ENCODE peak calls at places on chromosomes 3 and 15, in eight cellular contexts. H is PC-3, G is HCT116, B is dermis microvascular lymphatic vessel endothelial cell, M is fibroblast of mammary gland, O is smooth muscle cell of the brain vasculature, T is cerebellum, P is Kasumi-1. N is an unnamed sample.
A peak's percentile ranks its signal among the peaks of the same experiment; 100 is the strongest.

GRCh38 chr3:58404396-58404795 is 29.2 kb downstream of the PDHB start:
- DNase-seq in H (peak; percentile 88), G (no peak), B (no peak), M (peak; percentile 87), O (no peak), T (no peak), P (no peak), N (peak; percentile 65)

GRCh38 chr15:75720787-75721461 is 8.3 kb upstream of the CSPG4 start:
- DNase-seq in H (peak; percentile 85), G (peak; percentile 82), B (no peak), M (peak; percentile 24), O (no peak), T (peak; percentile 69), P (no peak), N (no peak)

GRCh38 chr3:9422712-9423424 is 25.5 kb downstream of the SETD5 start:
- DNase-seq in H (peak; percentile 98), G (peak; percentile 91), B (peak; percentile 85), M (peak; percentile 98), O (peak; percentile 90), T (peak; percentile 88), P (peak; percentile 88), N (peak; percentile 91)

GRCh38 chr3:127525373-127525772 is 65.2 kb downstream of the TPRA1 start:
- DNase-seq in H (peak; percentile 89), G (peak; percentile 78), B (no peak), M (peak; percentile 86), O (no peak), T (no peak), P (no peak), N (peak; percentile 69)

GRCh38 chr3:12300137-12300536 is 11.3 kb downstream of the PPARG start:
- DNase-seq in H (peak; percentile 94), G (peak; percentile 70), B (no peak), M (peak; percentile 78), O (no peak), T (no peak), P (no peak), N (no peak)

GRCh38 chr3:107943350-107943749 is 147.5 kb downstream of the CD47 start:
- DNase-seq in H (no peak), G (no peak), B (no peak), M (peak; percentile 56), O (no peak), T (no peak), P (no peak), N (no peak)

GRCh38 chr3:127360647-127361046 is 72.8 kb upstream of the PRR20G start:
- DNase-seq in H (no peak), G (no peak), B (no peak), M (no peak), O (no peak), T (no peak), P (no peak), N (no peak)

GRCh38 chr3:23831517-23832394 is 26.0 kb downstream of the UBE2E1 start:
- DNase-seq in H (no peak), G (no peak), B (no peak), M (no peak), O (no peak), T (no peak), P (no peak), N (no peak)

GRCh38 chr3:58071480-58071971 is 63.3 kb downstream of the FLNB start:
- DNase-seq in H (peak; percentile 23), G (no peak), B (no peak), M (no peak), O (no peak), T (no peak), P (no peak), N (no peak)